ENCODE peak calls at places on chromosomes 4 and X, in nine cellular contexts. One of them, this sample, is unnamed.

GRCh38 chr4:37540486-37540885 is 145.7 kb downstream of the RELL1 start:
- DNase-seq in T-helper 1 cell: no peak
- DNase-seq in amniotic stem cell: no peak
- DNase-seq in T1000: no peak
- DNase-seq in endothelial cell of umbilical vein: no peak
- DNase-seq in COR-L47: no peak
- DNase-seq in brain pericyte: no peak
- DNase-seq in tibial artery: no peak
- DNase-seq in BE2C: no peak
- DNase-seq in this sample: no peak

GRCh38 chrX:121558886-121559285 is 511.5 kb downstream of the GLUD2 start:
- DNase-seq in brain pericyte: no peak
- DNase-seq in T1000: no peak
- DNase-seq in T-helper 1 cell: no peak
- DNase-seq in amniotic stem cell: no peak
- DNase-seq in tibial artery: no peak
- DNase-seq in COR-L47: no peak
- DNase-seq in endothelial cell of umbilical vein: no peak
- DNase-seq in BE2C: no peak
- DNase-seq in this sample: no peak

GRCh38 chr4:127875791-127876190 is 4.9 kb upstream of the PLK4 start:
- DNase-seq in amniotic stem cell: no peak
- DNase-seq in COR-L47: no peak
- DNase-seq in BE2C: no peak
- DNase-seq in T1000: no peak
- DNase-seq in tibial artery: no peak
- DNase-seq in endothelial cell of umbilical vein: no peak
- DNase-seq in brain pericyte: no peak
- DNase-seq in T-helper 1 cell: no peak
- DNase-seq in this sample: no peak

GRCh38 chr4:109441858-109442480 is 8.4 kb downstream of the SEC24B start:
- DNase-seq in tibial artery: no peak
- DNase-seq in COR-L47: no peak
- DNase-seq in BE2C: no peak
- DNase-seq in endothelial cell of umbilical vein: no peak
- DNase-seq in amniotic stem cell: no peak
- DNase-seq in brain pericyte: no peak
- DNase-seq in T1000: no peak
- DNase-seq in T-helper 1 cell: no peak
- DNase-seq in this sample: no peak

GRCh38 chr4:82139287-82139686 is 234.5 kb downstream of the HNRNPD start:
- DNase-seq in endothelial cell of umbilical vein: no peak
- DNase-seq in BE2C: no peak
- DNase-seq in COR-L47: no peak
- DNase-seq in amniotic stem cell: no peak
- DNase-seq in tibial artery: no peak
- DNase-seq in T1000: no peak
- DNase-seq in brain pericyte: no peak
- DNase-seq in T-helper 1 cell: no peak
- DNase-seq in this sample: no peak

GRCh38 chrX:69210513-69211065 is 45.3 kb upstream of the PJA1 start:
- DNase-seq in T-helper 1 cell: no peak
- DNase-seq in brain pericyte: no peak
- DNase-seq in tibial artery: no peak
- DNase-seq in T1000: no peak
- DNase-seq in COR-L47: no peak
- DNase-seq in endothelial cell of umbilical vein: no peak
- DNase-seq in BE2C: no peak
- DNase-seq in amniotic stem cell: no peak
- DNase-seq in this sample: no peak

GRCh38 chr4:98055800-98056501 is 87.3 kb downstream of the STPG2 start:
- DNase-seq in T1000: no peak
- DNase-seq in endothelial cell of umbilical vein: no peak
- DNase-seq in BE2C: peak; percentile 15
- DNase-seq in T-helper 1 cell: no peak
- DNase-seq in amniotic stem cell: no peak
- DNase-seq in tibial artery: no peak
- DNase-seq in brain pericyte: no peak
- DNase-seq in COR-L47: no peak
- DNase-seq in this sample: no peak

GRCh38 chr4:105277702-105278101 is 131.0 kb downstream of the TET2 start:
- DNase-seq in BE2C: no peak
- DNase-seq in tibial artery: no peak
- DNase-seq in amniotic stem cell: no peak
- DNase-seq in brain pericyte: no peak
- DNase-seq in endothelial cell of umbilical vein: no peak
- DNase-seq in T1000: no peak
- DNase-seq in T-helper 1 cell: no peak
- DNase-seq in COR-L47: no peak
- DNase-seq in this sample: no peak

GRCh38 chrX:40152173-40152705 is 54.5 kb upstream of the BCOR start:
- DNase-seq in tibial artery: no peak
- DNase-seq in endothelial cell of umbilical vein: no peak
- DNase-seq in amniotic stem cell: no peak
- DNase-seq in brain pericyte: no peak
- DNase-seq in T-helper 1 cell: no peak
- DNase-seq in BE2C: peak; percentile 55
- DNase-seq in COR-L47: peak; percentile 30
- DNase-seq in T1000: no peak
- DNase-seq in this sample: peak; percentile 39

GRCh38 chrX:9676738-9677097 is 88.9 kb downstream of the GPR143 start:
- DNase-seq in amniotic stem cell: no peak
- DNase-seq in endothelial cell of umbilical vein: no peak
- DNase-seq in COR-L47: no peak
- DNase-seq in T1000: no peak
- DNase-seq in tibial artery: no peak
- DNase-seq in T-helper 1 cell: no peak
- DNase-seq in brain pericyte: no peak
- DNase-seq in BE2C: no peak
- DNase-seq in this sample: no peak

GRCh38 chr4:151100517-151100916 is 1.1 kb downstream of the RPS3A start:
- DNase-seq in endothelial cell of umbilical vein: peak; percentile 31
- DNase-seq in T1000: no peak
- DNase-seq in COR-L47: no peak
- DNase-seq in amniotic stem cell: no peak
- DNase-seq in BE2C: no peak
- DNase-seq in brain pericyte: no peak
- DNase-seq in T-helper 1 cell: no peak
- DNase-seq in tibial artery: no peak
- DNase-seq in this sample: no peak

GRCh38 chr4:159925770-159926169 is 822.9 kb downstream of the RAPGEF2 start:
- DNase-seq in BE2C: no peak
- DNase-seq in T1000: no peak
- DNase-seq in brain pericyte: no peak
- DNase-seq in endothelial cell of umbilical vein: no peak
- DNase-seq in COR-L47: no peak
- DNase-seq in amniotic stem cell: no peak
- DNase-seq in tibial artery: no peak
- DNase-seq in T-helper 1 cell: no peak
- DNase-seq in this sample: no peak

GRCh38 chr4:25235401-25235800 is 1.6 kb downstream of the PI4K2B start:
- DNase-seq in tibial artery: no peak
- DNase-seq in T-helper 1 cell: no peak
- DNase-seq in endothelial cell of umbilical vein: no peak
- DNase-seq in brain pericyte: no peak
- DNase-seq in BE2C: no peak
- DNase-seq in T1000: no peak
- DNase-seq in amniotic stem cell: no peak
- DNase-seq in COR-L47: no peak
- DNase-seq in this sample: no peak

GRCh38 chrX:48606091-48606490 is 8.8 kb downstream of the WDR13 start:
- DNase-seq in T1000: no peak
- DNase-seq in amniotic stem cell: no peak
- DNase-seq in tibial artery: no peak
- DNase-seq in endothelial cell of umbilical vein: no peak
- DNase-seq in brain pericyte: no peak
- DNase-seq in COR-L47: no peak
- DNase-seq in T-helper 1 cell: no peak
- DNase-seq in BE2C: no peak
- DNase-seq in this sample: no peak

GRCh38 chr4:152328595-152328994 is 207.3 kb downstream of the FBXW7 start:
- DNase-seq in T-helper 1 cell: no peak
- DNase-seq in endothelial cell of umbilical vein: no peak
- DNase-seq in BE2C: no peak
- DNase-seq in COR-L47: no peak
- DNase-seq in tibial artery: no peak
- DNase-seq in brain pericyte: no peak
- DNase-seq in T1000: no peak
- DNase-seq in amniotic stem cell: no peak
- DNase-seq in this sample: no peak

GRCh38 chr4:7773401-7774187 is 166.1 kb downstream of the AFAP1 start:
- DNase-seq in amniotic stem cell: no peak
- DNase-seq in COR-L47: no peak
- DNase-seq in tibial artery: no peak
- DNase-seq in endothelial cell of umbilical vein: no peak
- DNase-seq in T1000: no peak
- DNase-seq in brain pericyte: no peak
- DNase-seq in BE2C: no peak
- DNase-seq in T-helper 1 cell: no peak
- DNase-seq in this sample: no peak

GRCh38 chr4:103692615-103693014 is 27.2 kb downstream of the TACR3 start:
- DNase-seq in brain pericyte: no peak
- DNase-seq in tibial artery: no peak
- DNase-seq in endothelial cell of umbilical vein: no peak
- DNase-seq in COR-L47: no peak
- DNase-seq in amniotic stem cell: no peak
- DNase-seq in T-helper 1 cell: no peak
- DNase-seq in BE2C: no peak
- DNase-seq in T1000: no peak
- DNase-seq in this sample: no peak

GRCh38 chrX:130378008-130378669 is 7.3 kb downstream of the GPR119 start:
- DNase-seq in COR-L47: no peak
- DNase-seq in tibial artery: no peak
- DNase-seq in T-helper 1 cell: no peak
- DNase-seq in T1000: no peak
- DNase-seq in BE2C: no peak
- DNase-seq in amniotic stem cell: no peak
- DNase-seq in endothelial cell of umbilical vein: no peak
- DNase-seq in brain pericyte: no peak
- DNase-seq in this sample: no peak

GRCh38 chr4:168612435-168613139 is 115.7 kb downstream of the PALLD start:
- DNase-seq in endothelial cell of umbilical vein: peak; percentile 88
- DNase-seq in COR-L47: no peak
- DNase-seq in tibial artery: no peak
- DNase-seq in T-helper 1 cell: no peak
- DNase-seq in brain pericyte: no peak
- DNase-seq in BE2C: no peak
- DNase-seq in amniotic stem cell: no peak
- DNase-seq in T1000: no peak
- DNase-seq in this sample: no peak

GRCh38 chrX:29143356-29143755 is 556.1 kb downstream of the IL1RAPL1 start:
- DNase-seq in T-helper 1 cell: no peak
- DNase-seq in tibial artery: no peak
- DNase-seq in brain pericyte: no peak
- DNase-seq in endothelial cell of umbilical vein: no peak
- DNase-seq in T1000: no peak
- DNase-seq in amniotic stem cell: peak; percentile 0
- DNase-seq in COR-L47: no peak
- DNase-seq in BE2C: no peak
- DNase-seq in this sample: no peak

GRCh38 chr4:5893013-5893580 is at the start of gene CRMP1:
- DNase-seq in endothelial cell of umbilical vein: no peak
- DNase-seq in tibial artery: no peak
- DNase-seq in amniotic stem cell: no peak
- DNase-seq in T1000: no peak
- DNase-seq in brain pericyte: no peak
- DNase-seq in BE2C: peak; percentile 91
- DNase-seq in COR-L47: peak; percentile 81
- DNase-seq in T-helper 1 cell: no peak
- DNase-seq in this sample: no peak

GRCh38 chr4:84660606-84661005 is 77.7 kb downstream of the CDS1 start:
- DNase-seq in BE2C: no peak
- DNase-seq in endothelial cell of umbilical vein: no peak
- DNase-seq in T1000: no peak
- DNase-seq in brain pericyte: no peak
- DNase-seq in tibial artery: no peak
- DNase-seq in amniotic stem cell: no peak
- DNase-seq in T-helper 1 cell: no peak
- DNase-seq in COR-L47: no peak
- DNase-seq in this sample: no peak

GRCh38 chr4:54255881-54256280 is 26.8 kb downstream of the PDGFRA start:
- DNase-seq in tibial artery: peak; percentile 48
- DNase-seq in BE2C: no peak
- DNase-seq in T-helper 1 cell: no peak
- DNase-seq in T1000: no peak
- DNase-seq in amniotic stem cell: no peak
- DNase-seq in endothelial cell of umbilical vein: no peak
- DNase-seq in COR-L47: no peak
- DNase-seq in brain pericyte: no peak
- DNase-seq in this sample: no peak

GRCh38 chrX:74529311-74529710 is 85.1 kb downstream of the RLIM start:
- DNase-seq in BE2C: no peak
- DNase-seq in endothelial cell of umbilical vein: no peak
- DNase-seq in T1000: no peak
- DNase-seq in tibial artery: no peak
- DNase-seq in T-helper 1 cell: no peak
- DNase-seq in amniotic stem cell: no peak
- DNase-seq in brain pericyte: no peak
- DNase-seq in COR-L47: no peak
- DNase-seq in this sample: no peak

GRCh38 chrX:37420756-37421155 is 71.6 kb downstream of the PRRG1 start:
- DNase-seq in BE2C: no peak
- DNase-seq in COR-L47: no peak
- DNase-seq in tibial artery: no peak
- DNase-seq in endothelial cell of umbilical vein: no peak
- DNase-seq in T-helper 1 cell: no peak
- DNase-seq in T1000: no peak
- DNase-seq in amniotic stem cell: no peak
- DNase-seq in brain pericyte: no peak
- DNase-seq in this sample: no peak

GRCh38 chr4:185567828-185568442 is 32.6 kb upstream of the PDLIM3 start:
- DNase-seq in T-helper 1 cell: no peak
- DNase-seq in COR-L47: no peak
- DNase-seq in tibial artery: peak; percentile 55
- DNase-seq in brain pericyte: no peak
- DNase-seq in amniotic stem cell: no peak
- DNase-seq in T1000: no peak
- DNase-seq in BE2C: peak; percentile 45
- DNase-seq in endothelial cell of umbilical vein: peak; percentile 56
- DNase-seq in this sample: no peak

This sample was measured in mesothelial cell of epicardium.